ENCODE peak calls at places on chromosomes 5 and 9, in five cellular contexts. N is naive B cell, M is M059J, P is head of caudate nucleus, B is A549. Z is an unnamed sample.

GRCh38 chr9:88583901-88584596 is 49.1 kb downstream of the NXNL2 start:
- DNase-seq in N (no peak), P (no peak), M (peak), B (no peak), Z (no peak)

GRCh38 chr9:77433675-77434445 is 214.3 kb downstream of the GNA14 start:
- DNase-seq in N (peak), P (peak), M (peak), B (peak), Z (peak)

GRCh38 chr5:174553556-174553955 is 170.8 kb upstream of the MSX2 start:
- DNase-seq in N (no peak), P (no peak), B (no peak), M (no peak), Z (no peak)

GRCh38 chr9:124260769-124261603 is 3.2 kb downstream of the NEK6 start:
- DNase-seq in N (peak), M (peak), P (peak), B (peak), Z (no peak)

GRCh38 chr9:36866840-36867239 is 167.2 kb downstream of the PAX5 start:
- DNase-seq in B (peak), P (no peak), M (peak), N (no peak), Z (no peak)

GRCh38 chr5:141969783-141970741 is 1.2 kb downstream of the RNF14 start:
- DNase-seq in N (peak), B (peak), M (peak), P (no peak), Z (no peak)

GRCh38 chr9:99173570-99174504 is 47.9 kb downstream of the ALG2 start:
- DNase-seq in P (no peak), N (no peak), M (no peak), B (no peak), Z (no peak)

GRCh38 chr5:6759401-6759800 is 46.2 kb downstream of the TENT4A start:
- DNase-seq in N (no peak), M (peak), P (no peak), B (peak), Z (no peak)

GRCh38 chr9:19104528-19105282 is 2.0 kb upstream of the HAUS6 start:
- DNase-seq in B (no peak), P (no peak), N (no peak), M (peak), Z (no peak)

GRCh38 chr9:6686396-6686795 is 40.9 kb upstream of the GLDC start:
- DNase-seq in P (peak), B (peak), N (no peak), M (peak), Z (peak)

GRCh38 chr5:59831341-59831989 is 62.1 kb downstream of the PDE4D start:
- DNase-seq in B (no peak), P (no peak), N (no peak), M (peak), Z (no peak)

GRCh38 chr5:592158-592557 is 20.0 kb upstream of the CEP72 start:
- DNase-seq in M (no peak), B (no peak), P (no peak), N (no peak), Z (no peak)

GRCh38 chr5:172106511-172107356 is 81.3 kb downstream of the STK10 start:
- DNase-seq in P (peak), B (peak), N (peak), M (peak), Z (peak)

GRCh38 chr9:79221084-79221483 is 350.7 kb upstream of the TLE4 start:
- DNase-seq in P (no peak), M (peak), N (no peak), B (peak), Z (no peak)

GRCh38 chr9:137281345-137282116 is 4.0 kb downstream of the TOR4A start:
- DNase-seq in N (no peak), B (no peak), P (no peak), M (no peak), Z (no peak)

GRCh38 chr9:136694163-136694864 is 7.1 kb upstream of the AGPAT2 start:
- DNase-seq in M (peak), P (peak), N (no peak), B (peak), Z (no peak)

GRCh38 chr5:10831416-10831815 is 70.4 kb upstream of the DAP start:
- DNase-seq in B (no peak), M (peak), P (no peak), N (no peak), Z (no peak)